ENCODE peak calls at places on chromosomes 3 and 15, in four cellular contexts. One of them, this sample, is unnamed.
A peak's percentile ranks its signal among the peaks of the same experiment; 100 is the strongest.

GRCh38 chr3:139327861-139328260 is 16.0 kb upstream of the MRPS22 start:
- DNase-seq in GM12878: no peak
- DNase-seq in K562: no peak
- DNase-seq in HepG2: no peak
- DNase-seq in this sample: no peak

GRCh38 chr15:59548501-59549230 is 62.9 kb upstream of the GCNT3 start:
- DNase-seq in HepG2: no peak
- DNase-seq in K562: no peak
- DNase-seq in GM12878: no peak
- DNase-seq in this sample: no peak

GRCh38 chr3:106206165-106206564 is 337.4 kb upstream of the CBLB start:
- DNase-seq in K562: no peak
- DNase-seq in HepG2: no peak
- DNase-seq in GM12878: peak; percentile 28
- DNase-seq in this sample: no peak

GRCh38 chr3:58266577-58266976 is 29.0 kb downstream of the ABHD6 start:
- DNase-seq in HepG2: no peak
- DNase-seq in K562: no peak
- DNase-seq in GM12878: no peak
- DNase-seq in this sample: no peak

GRCh38 chr15:33068007-33068441 is 126.5 kb downstream of the FMN1 start:
- DNase-seq in GM12878: no peak
- DNase-seq in HepG2: peak; percentile 66
- DNase-seq in K562: no peak
- DNase-seq in this sample: peak; percentile 19

GRCh38 chr3:99789322-99789721 is 28.3 kb upstream of the CMSS1 start:
- DNase-seq in GM12878: no peak
- DNase-seq in K562: peak; percentile 36
- DNase-seq in HepG2: peak; percentile 37
- DNase-seq in this sample: peak; percentile 65

GRCh38 chr15:100890850-100891249 is 11.2 kb downstream of the ALDH1A3 start:
- DNase-seq in HepG2: no peak
- DNase-seq in GM12878: no peak
- DNase-seq in K562: no peak
- DNase-seq in this sample: no peak

GRCh38 chr3:159897331-159898075 is 91.1 kb upstream of the IL12A start:
- DNase-seq in K562: no peak
- DNase-seq in GM12878: no peak
- DNase-seq in HepG2: no peak
- DNase-seq in this sample: no peak

GRCh38 chr3:134854285-134854684 is 59.2 kb downstream of the EPHB1 start:
- DNase-seq in HepG2: no peak
- DNase-seq in GM12878: no peak
- DNase-seq in K562: no peak
- DNase-seq in this sample: no peak

GRCh38 chr3:38616111-38616510 is 33.4 kb downstream of the SCN5A start:
- DNase-seq in HepG2: no peak
- DNase-seq in K562: no peak
- DNase-seq in GM12878: no peak
- DNase-seq in this sample: no peak

GRCh38 chr3:153503873-153504272 is 341.8 kb downstream of the RAP2B start:
- DNase-seq in GM12878: no peak
- DNase-seq in HepG2: no peak
- DNase-seq in K562: no peak
- DNase-seq in this sample: no peak

GRCh38 chr15:29312387-29312786 is 42.8 kb upstream of the NSMCE3 start:
- DNase-seq in GM12878: no peak
- DNase-seq in K562: no peak
- DNase-seq in HepG2: no peak
- DNase-seq in this sample: no peak

GRCh38 chr3:65672876-65673815 is 365.6 kb downstream of the MAGI1 start:
- DNase-seq in HepG2: peak; percentile 25
- DNase-seq in K562: peak; percentile 85
- DNase-seq in GM12878: no peak
- DNase-seq in this sample: peak; percentile 55

GRCh38 chr3:17301271-17301670 is 416.5 kb downstream of the PLCL2 start:
- DNase-seq in GM12878: no peak
- DNase-seq in HepG2: no peak
- DNase-seq in K562: no peak
- DNase-seq in this sample: no peak

GRCh38 chr15:88479169-88479568 is 11.7 kb downstream of the MRPS11 start:
- DNase-seq in GM12878: no peak
- DNase-seq in K562: no peak
- DNase-seq in HepG2: no peak
- DNase-seq in this sample: no peak

GRCh38 chr3:120143676-120144075 is 49.4 kb upstream of the GSK3B start:
- DNase-seq in HepG2: no peak
- DNase-seq in K562: no peak
- DNase-seq in GM12878: no peak
- DNase-seq in this sample: no peak

GRCh38 chr15:75202251-75203016 is 752 bp downstream of the C15orf39 start:
- DNase-seq in K562: peak; percentile 82
- DNase-seq in HepG2: peak; percentile 38
- DNase-seq in GM12878: no peak
- DNase-seq in this sample: peak; percentile 62

GRCh38 chr3:126982125-126982521 is 792 bp upstream of the PLXNA1 start:
- DNase-seq in GM12878: peak; percentile 38
- DNase-seq in HepG2: no peak
- DNase-seq in K562: peak; percentile 54
- DNase-seq in this sample: no peak

DNA sequence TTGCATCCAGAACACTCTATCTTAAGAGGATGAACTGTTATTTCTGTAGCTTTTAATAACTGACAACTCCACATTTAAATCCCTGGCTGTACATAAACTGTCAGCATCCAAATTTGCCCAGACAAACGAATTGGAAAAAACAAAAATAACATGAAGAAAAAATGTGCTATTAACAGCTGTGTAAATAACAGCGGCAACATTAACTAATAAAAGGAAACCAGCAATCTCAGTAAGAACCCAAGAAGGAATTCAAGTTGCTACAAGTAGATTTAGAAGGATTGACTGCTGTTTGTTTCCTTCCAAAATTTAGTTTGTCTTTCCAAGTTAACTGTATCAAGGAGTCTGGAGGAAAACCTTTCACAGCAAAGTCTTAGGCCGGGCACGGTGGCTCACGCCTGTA is 550.6 kb upstream of the MDFIC2 start:
- DNase-seq in K562: no peak
- DNase-seq in GM12878: no peak
- DNase-seq in HepG2: no peak
- DNase-seq in this sample: no peak
- TF ChIP-seq TARDBP in K562: no peak
- TF ChIP-seq TARDBP in GM12878: no peak
- TF ChIP-seq TARDBP in HepG2: no peak
- TF ChIP-seq TARDBP in this sample: no peak

DNA sequence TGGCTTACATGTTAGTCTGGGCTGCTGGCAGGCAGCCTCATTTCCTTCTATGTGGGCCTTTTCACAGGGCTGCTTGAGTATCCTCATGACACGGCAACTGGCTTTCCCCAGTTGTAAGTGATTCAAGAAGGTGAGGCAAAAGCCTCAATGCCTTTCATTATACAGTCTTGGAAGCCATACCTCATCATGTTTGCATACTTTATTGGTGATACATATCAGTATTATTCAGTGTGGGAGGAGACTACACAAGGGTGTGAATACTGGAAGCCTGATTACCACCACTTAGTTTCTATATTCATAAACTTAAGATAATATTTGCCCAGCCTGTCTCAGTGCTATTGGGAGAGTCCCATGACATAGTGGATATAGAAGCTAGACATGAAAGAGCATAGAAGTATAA is 346.8 kb downstream of the SOX2 start:
- DNase-seq in HepG2: no peak
- DNase-seq in GM12878: no peak
- DNase-seq in K562: no peak
- DNase-seq in this sample: no peak
- TF ChIP-seq BHLHE40 in HepG2: no peak
- TF ChIP-seq BHLHE40 in GM12878: no peak
- TF ChIP-seq BHLHE40 in K562: no peak
- TF ChIP-seq BHLHE40 in this sample: no peak

GRCh38 chr3:8303466-8303865 is 198.2 kb upstream of the LMCD1 start:
- DNase-seq in HepG2: no peak
- DNase-seq in GM12878: no peak
- DNase-seq in K562: no peak
- DNase-seq in this sample: no peak
- TF ChIP-seq TARDBP in HepG2: no peak
- TF ChIP-seq TARDBP in GM12878: no peak
- TF ChIP-seq TARDBP in K562: no peak
- TF ChIP-seq TARDBP in this sample: no peak

DNA sequence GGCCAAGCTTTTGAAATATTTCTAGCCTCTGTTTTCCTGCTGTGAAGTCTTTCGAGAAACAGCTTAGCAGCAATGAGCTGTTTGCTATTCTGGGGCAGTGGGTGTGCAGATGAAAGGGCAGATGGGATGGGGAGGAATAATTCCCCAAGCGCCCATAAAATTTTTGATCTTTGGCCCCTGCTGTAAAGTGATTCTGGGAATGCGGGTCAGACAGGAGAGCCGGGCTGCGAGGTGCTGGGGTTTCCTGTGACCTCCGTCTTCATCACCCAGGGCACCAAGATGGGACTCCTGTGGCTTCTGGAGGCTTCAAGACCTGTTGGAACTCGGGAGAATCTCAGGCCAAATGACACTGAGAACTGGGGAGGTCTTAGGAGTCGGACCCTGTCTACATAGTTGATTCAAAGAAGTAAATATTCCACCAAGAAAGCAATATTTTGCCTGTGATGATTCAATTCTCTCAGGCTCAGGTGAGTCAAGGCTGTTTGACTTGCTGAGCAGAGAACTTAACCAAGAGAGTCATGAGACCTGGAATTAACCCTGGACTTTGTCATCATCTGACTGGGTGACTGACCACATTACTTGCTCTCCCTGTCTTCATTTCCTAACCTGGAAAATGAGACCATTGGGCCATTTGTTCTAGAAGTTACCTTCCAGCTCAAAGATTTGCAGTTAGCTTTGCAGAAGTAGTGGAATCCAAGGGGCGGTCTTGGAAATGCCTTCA is 86.4 kb downstream of the POLR2M start:
- DNase-seq in HepG2: no peak
- DNase-seq in GM12878: no peak
- DNase-seq in K562: no peak
- DNase-seq in this sample: no peak
- TF ChIP-seq BHLHE40 in HepG2: no peak
- TF ChIP-seq BHLHE40 in GM12878: no peak
- TF ChIP-seq BHLHE40 in K562: no peak
- TF ChIP-seq BHLHE40 in this sample: no peak

DNA sequence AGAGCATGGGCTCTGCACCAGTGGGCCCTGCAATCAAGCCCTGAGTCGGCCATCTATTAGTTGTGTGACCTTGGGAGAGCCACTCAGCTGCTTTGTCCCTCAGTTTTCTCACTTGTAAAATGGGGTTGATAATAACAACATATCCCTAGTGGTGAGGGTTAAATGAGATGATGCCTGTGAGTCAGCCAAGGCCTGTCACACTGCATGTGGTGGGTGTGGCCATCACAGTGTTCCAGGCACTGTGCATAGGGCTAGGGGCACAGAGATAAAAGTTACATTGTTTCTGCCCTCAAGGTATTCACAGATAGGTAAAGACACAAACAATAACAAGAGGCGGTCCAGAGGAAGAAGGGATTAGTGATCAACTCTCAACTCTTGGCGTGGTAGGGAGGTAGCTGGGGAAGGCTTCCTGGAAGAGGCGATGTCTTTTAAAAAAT is 19.5 kb downstream of the SMAD6 start:
- DNase-seq in GM12878: no peak
- DNase-seq in HepG2: no peak
- DNase-seq in K562: peak; percentile 81
- DNase-seq in this sample: no peak
- TF ChIP-seq TARDBP in GM12878: no peak
- TF ChIP-seq TARDBP in HepG2: no peak
- TF ChIP-seq TARDBP in K562: no peak
- TF ChIP-seq TARDBP in this sample: no peak

GRCh38 chr3:184718431-184718830 is 6.6 kb upstream of the MAGEF1 start:
- DNase-seq in K562: no peak
- DNase-seq in GM12878: no peak
- DNase-seq in HepG2: no peak
- DNase-seq in this sample: no peak

GRCh38 chr3:184717608-184717995 is 5.7 kb upstream of the MAGEF1 start:
- DNase-seq in HepG2: no peak
- DNase-seq in K562: no peak
- DNase-seq in GM12878: no peak
- DNase-seq in this sample: no peak

GRCh38 chr3:184719709-184720108 is 7.8 kb upstream of the MAGEF1 start:
- DNase-seq in K562: no peak
- DNase-seq in GM12878: no peak
- DNase-seq in HepG2: no peak
- DNase-seq in this sample: no peak

GRCh38 chr3:184715943-184716651 is 4.2 kb upstream of the MAGEF1 start:
- DNase-seq in HepG2: no peak
- DNase-seq in GM12878: no peak
- DNase-seq in K562: no peak
- DNase-seq in this sample: no peak

DNA sequence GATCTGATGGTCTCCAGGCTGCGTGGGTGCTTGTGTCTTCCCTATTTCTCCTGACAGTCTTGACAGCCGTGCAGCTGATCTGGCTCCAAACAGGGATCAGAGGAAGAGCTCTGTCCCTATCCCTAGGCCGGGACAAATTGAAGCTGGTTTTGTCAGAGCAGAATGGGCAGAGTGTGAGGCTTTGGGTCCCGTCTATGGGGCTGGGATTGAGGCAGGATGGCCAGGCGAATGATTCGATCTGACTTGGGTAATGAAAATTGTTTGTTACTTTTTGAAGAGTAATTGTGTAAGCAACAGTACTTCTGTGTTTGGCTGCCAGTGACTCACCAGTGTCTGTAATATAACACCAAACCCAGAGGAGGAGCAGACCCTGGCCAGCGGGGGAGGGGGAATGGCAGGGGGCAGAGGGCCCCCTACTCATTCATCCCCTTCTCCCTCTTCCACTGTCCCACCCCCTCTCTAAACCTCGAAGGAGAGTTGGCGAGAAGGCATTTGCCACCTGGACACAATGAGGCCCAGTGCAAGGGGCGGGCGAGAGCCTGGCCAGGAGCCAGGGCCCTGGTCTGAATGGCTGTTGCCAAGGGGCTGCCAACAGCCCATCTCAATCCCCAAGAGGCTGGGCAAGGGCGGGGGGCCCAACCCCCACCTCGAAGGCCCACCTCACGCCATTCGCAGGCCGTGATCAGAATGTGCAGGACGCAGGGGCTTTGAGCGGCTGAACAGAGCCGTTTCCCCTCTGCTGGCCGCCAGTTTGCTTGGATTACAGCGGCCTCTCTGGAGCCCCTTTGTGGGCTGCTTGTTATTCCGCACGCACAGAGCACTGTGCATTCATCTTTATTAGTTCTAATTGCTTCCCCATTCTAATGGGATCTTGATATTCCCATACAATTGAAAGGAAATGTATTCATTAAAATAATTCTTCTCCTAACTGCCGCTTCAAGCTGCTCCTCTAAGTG is 5.1 kb upstream of the MAGEF1 start:
- DNase-seq in GM12878: no peak
- DNase-seq in HepG2: peak; percentile 12
- DNase-seq in K562: no peak
- DNase-seq in this sample: no peak
- TF ChIP-seq BHLHE40 in GM12878: no peak
- TF ChIP-seq BHLHE40 in HepG2: no peak
- TF ChIP-seq BHLHE40 in K562: no peak
- TF ChIP-seq BHLHE40 in this sample: no peak